ENCODE peak calls at places on chromosomes 4 and X, in four cellular contexts. H is stimulated activated CD4-positive, alpha-beta T cell treated with anti-CD3 and anti-CD28 coated beads, TNF-alpha, amount 100 ng/mL, for 1 hour; M is ovary; V is COR-L47. A is an unnamed sample.

GRCh38 chrX:39836802-39837420 is 260.8 kb downstream of the BCOR start:
- DNase-seq in M (no peak), H (no peak), V (no peak), A (no peak)

GRCh38 chr4:104897297-104897645 is 249.4 kb upstream of the TET2 start:
- DNase-seq in H (no peak), M (no peak), V (no peak), A (no peak)

GRCh38 chr4:95215991-95216605 is 332.7 kb downstream of the UNC5C start:
- DNase-seq in V (no peak), M (no peak), H (no peak), A (no peak)

GRCh38 chr4:93228021-93228420 is 600.5 kb upstream of the ATOH1 start:
- DNase-seq in M (no peak), V (no peak), H (no peak), A (no peak)

GRCh38 chrX:110536788-110537187 is 178.1 kb downstream of the RTL9 start:
- DNase-seq in M (no peak), V (no peak), H (no peak), A (no peak)

GRCh38 chr4:38752393-38752961 is 30.3 kb downstream of the TLR10 start:
- DNase-seq in V (no peak), H (no peak), M (no peak), A (no peak)

GRCh38 chr4:106898621-106899230 is 137.4 kb downstream of the DKK2 start:
- DNase-seq in H (no peak), V (peak; percentile 59), M (peak; percentile 15), A (peak; percentile 17)

GRCh38 chrX:77118686-77119085 is 328.5 kb upstream of the FGF16 start:
- DNase-seq in V (no peak), H (no peak), M (no peak), A (no peak)

GRCh38 chrX:110053453-110053852 is 50.5 kb downstream of the TMEM164 start:
- DNase-seq in M (no peak), V (no peak), H (no peak), A (no peak)

GRCh38 chr4:156830356-156830755 is 141.2 kb downstream of the PDGFC start:
- DNase-seq in V (no peak), M (no peak), H (no peak), A (no peak)

GRCh38 chr4:95165926-95166524 is 382.7 kb downstream of the UNC5C start:
- DNase-seq in H (no peak), V (peak; percentile 80), M (no peak), A (peak; percentile 90)

GRCh38 chrX:113586281-113586898 is 745.8 kb upstream of the AMOT start:
- DNase-seq in H (no peak), M (no peak), V (no peak), A (no peak)

A was measured in midbrain.